ENCODE peak calls at places on chromosomes 12 and 14, in nine cellular contexts. H, Z, G, T, B, A, R, Q and X are unnamed samples.

GRCh38 chr12:31369712-31370521 is 44.0 kb upstream of the SINHCAF start:
- DNase-seq in R (peak), H (peak), G (no peak), T (peak), B (no peak), A (peak), Z (peak), Q (no peak), X (no peak)

GRCh38 chr12:65811968-65812700 is 12.1 kb upstream of the HMGA2 start:
- DNase-seq in Z (no peak), H (no peak), T (no peak), R (no peak), A (no peak), B (no peak), Q (no peak), G (no peak), X (no peak)

GRCh38 chr12:26298785-26299621 is 103.6 kb downstream of the SSPN start:
- DNase-seq in R (peak), G (peak), H (peak), A (no peak), B (peak), T (peak), Q (peak), Z (peak), X (peak)

GRCh38 chr12:67968316-67968715 is 20.9 kb upstream of the IFNG-AS1 start:
- DNase-seq in A (no peak), B (peak), T (no peak), Z (no peak), R (no peak), G (no peak), Q (no peak), H (no peak), X (no peak)

GRCh38 chr12:124395986-124396385 is 101.1 kb downstream of the RFLNA start:
- DNase-seq in R (no peak), T (no peak), Q (no peak), H (no peak), B (no peak), A (no peak), G (no peak), Z (no peak), X (no peak)

GRCh38 chr14:39442293-39442692 is 10.1 kb upstream of the FBXO33 start:
- DNase-seq in B (no peak), R (peak), G (no peak), T (no peak), Q (no peak), Z (peak), H (no peak), A (no peak), X (peak)

GRCh38 chr12:63900922-63901793 is 56.7 kb downstream of the SRGAP1 start:
- DNase-seq in T (no peak), G (no peak), H (no peak), B (no peak), Q (no peak), A (no peak), Z (no peak), R (no peak), X (peak)

GRCh38 chr14:94040247-94040646 is 14.1 kb downstream of the OTUB2 start:
- DNase-seq in H (no peak), B (no peak), Q (no peak), G (no peak), T (no peak), Z (no peak), A (no peak), R (no peak), X (no peak)

GRCh38 chr12:87323369-87323768 is 705.8 kb downstream of the C12orf50 start:
- DNase-seq in Q (no peak), H (no peak), R (peak), G (no peak), Z (peak), A (no peak), B (peak), T (no peak), X (peak)

GRCh38 chr14:57574617-57575288 is 81.1 kb upstream of the CCDC198 start:
- DNase-seq in R (peak), Z (no peak), H (peak), A (no peak), T (no peak), G (no peak), Q (no peak), B (no peak), X (peak)

GRCh38 chr12:69905801-69906200 is 80.8 kb downstream of the MYRFL start:
- DNase-seq in A (no peak), T (no peak), B (no peak), Z (no peak), G (no peak), R (no peak), H (no peak), Q (no peak), X (no peak)

GRCh38 chr14:68794856-68795601 is 2.2 kb upstream of the ZFP36L1 start:
- DNase-seq in Q (no peak), R (peak), B (peak), G (peak), Z (peak), H (peak), T (peak), A (no peak), X (peak)

GRCh38 chr14:106876711-106877110 is 1350.3 kb downstream of the TMEM121 start:
- DNase-seq in R (no peak), Q (no peak), T (no peak), G (no peak), A (no peak), B (no peak), H (no peak), Z (no peak), X (no peak)

GRCh38 chr14:106874365-106874764 is 1348.0 kb downstream of the TMEM121 start:
- DNase-seq in A (no peak), Q (no peak), R (no peak), H (no peak), B (no peak), T (no peak), Z (no peak), G (no peak), X (no peak)

GRCh38 chr14:106872619-106873446 is 1346.5 kb downstream of the TMEM121 start:
- DNase-seq in T (no peak), A (peak), G (peak), H (peak), R (peak), Q (peak), B (peak), Z (no peak), X (peak)

GRCh38 chr14:106877527-106877926 is 1351.1 kb downstream of the TMEM121 start:
- DNase-seq in G (no peak), Z (no peak), H (no peak), B (no peak), A (no peak), R (no peak), T (no peak), Q (no peak), X (no peak)

GRCh38 chr14:106875503-106875902 is 1349.1 kb downstream of the TMEM121 start:
- DNase-seq in B (no peak), R (no peak), A (peak), H (no peak), Q (no peak), T (no peak), G (peak), Z (no peak), X (peak)
- TF ChIP-seq CTCF in B (no peak), R (no peak), A (peak), H (no peak), Q (no peak), T (no peak), G (peak), Z (no peak), X (peak)

DNA sequence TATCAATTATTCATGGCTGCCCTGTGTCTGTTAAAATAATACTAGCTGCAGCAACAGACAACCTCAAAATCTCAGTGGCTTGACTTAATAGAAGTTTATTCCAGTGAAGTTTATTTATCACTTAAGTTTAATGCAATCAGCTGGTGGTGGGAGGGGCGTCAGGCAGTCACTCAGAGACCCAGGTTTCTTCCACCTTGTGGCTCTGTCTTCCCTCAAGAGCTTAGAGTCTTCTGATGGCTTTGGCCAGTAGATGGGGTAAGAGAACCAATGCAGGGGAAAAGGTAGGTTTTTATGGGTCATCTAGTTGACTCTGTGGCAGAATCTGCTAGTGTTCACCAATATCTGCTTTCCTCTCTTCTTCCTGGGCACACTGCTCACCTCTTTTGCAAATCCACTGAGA is 668.9 kb downstream of the AACS start:
- DNase-seq in G (no peak), T (no peak), A (no peak), R (no peak), Z (no peak), Q (no peak), H (peak), B (no peak), X (peak)
- TF ChIP-seq CTCF in G (no peak), T (no peak), A (no peak), R (no peak), Z (no peak), Q (no peak), H (peak), B (no peak), X (peak)

DNA sequence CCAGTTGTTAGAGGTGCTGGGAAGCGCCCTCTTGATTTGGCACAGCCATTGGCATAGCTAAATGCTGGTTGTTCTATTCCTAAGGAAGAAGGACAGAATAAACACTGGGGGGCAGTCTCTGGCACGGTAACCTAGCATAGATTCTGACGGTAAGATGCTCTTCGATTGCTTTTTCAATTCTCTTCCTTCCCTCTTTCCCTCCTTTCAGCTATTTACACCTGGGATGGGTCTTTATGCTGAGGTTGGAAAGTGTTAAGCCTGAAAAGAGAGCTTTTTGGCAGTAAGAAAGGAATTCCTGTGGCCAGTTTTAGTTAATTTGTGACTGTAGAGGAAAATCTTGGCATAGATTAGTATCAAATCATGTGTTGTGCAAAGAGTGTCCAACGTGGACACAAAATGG is 162.8 kb downstream of the SNAPC1 start:
- DNase-seq in G (peak), Z (peak), A (no peak), H (peak), R (no peak), B (peak), Q (no peak), T (no peak), X (peak)
- TF ChIP-seq CTCF in G (peak), Z (no peak), A (no peak), H (peak), R (no peak), B (peak), Q (no peak), T (peak), X (peak)

GRCh38 chr14:67313153-67313552 is 46.5 kb downstream of the ATP6V1D start:
- DNase-seq in R (no peak), T (no peak), A (no peak), Q (no peak), G (no peak), B (no peak), Z (no peak), H (no peak), X (no peak)
- TF ChIP-seq CTCF in R (no peak), T (no peak), A (no peak), Q (no peak), G (no peak), B (no peak), Z (no peak), H (no peak), X (no peak)

GRCh38 chr14:99606359-99606758 is 2.4 kb upstream of the CCDC85C start:
- DNase-seq in G (no peak), T (no peak), A (no peak), Q (no peak), B (no peak), R (no peak), H (no peak), Z (no peak), X (no peak)

GRCh38 chr14:99603965-99604765 is at the start of gene CCDC85C:
- DNase-seq in R (peak), Z (peak), H (peak), G (peak), A (peak), B (peak), T (peak), Q (peak), X (peak)

GRCh38 chr14:99604766-99605298 is 825 bp upstream of the CCDC85C start:
- DNase-seq in Z (peak), H (peak), A (no peak), G (no peak), R (no peak), B (peak), T (no peak), Q (peak), X (peak)

GRCh38 chr14:99603471-99603933 is 505 bp downstream of the CCDC85C start:
- DNase-seq in A (no peak), T (no peak), H (peak), Q (no peak), Z (peak), B (peak), R (peak), G (no peak), X (peak)

GRCh38 chr14:99605299-99605961 is 1.4 kb upstream of the CCDC85C start:
- DNase-seq in G (peak), R (peak), T (peak), B (peak), A (peak), H (peak), Z (peak), Q (peak), X (peak)
- TF ChIP-seq CTCF in G (no peak), R (no peak), T (no peak), B (no peak), A (peak), H (no peak), Z (no peak), Q (no peak), X (no peak)

GRCh38 chr14:75518625-75519024 is 3.6 kb upstream of the BATF start:
- DNase-seq in Z (peak), B (no peak), G (no peak), A (no peak), H (peak), T (no peak), R (peak), Q (no peak), X (peak)
- TF ChIP-seq CTCF in Z (peak), B (peak), G (peak), A (peak), H (peak), T (no peak), R (peak), Q (no peak), X (peak)

DNA sequence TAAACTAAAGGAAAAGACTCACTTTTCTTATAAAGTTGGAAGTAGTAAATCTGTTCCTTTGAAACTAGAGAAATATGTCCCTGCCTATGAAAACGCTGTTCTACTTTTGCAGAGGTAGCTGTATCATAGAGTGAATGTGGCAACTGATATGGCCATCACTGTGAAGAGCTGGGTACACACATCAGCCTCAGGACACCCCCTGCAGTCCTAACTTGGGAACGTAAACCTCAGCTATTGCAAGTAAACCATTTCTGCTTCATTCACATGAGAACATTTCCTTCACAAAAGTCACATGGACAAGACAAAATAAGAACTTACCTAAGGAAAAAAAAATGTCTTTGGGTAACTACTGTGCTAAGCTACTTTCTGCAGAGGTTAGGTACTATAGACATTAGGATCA is 233.3 kb upstream of the PPFIA2 start:
- DNase-seq in Q (no peak), H (peak), R (peak), B (no peak), T (no peak), A (no peak), G (no peak), Z (peak), X (peak)
- TF ChIP-seq CTCF in Q (no peak), H (peak), R (peak), B (no peak), T (no peak), A (peak), G (no peak), Z (peak), X (no peak)

GRCh38 chr12:79886917-79887519 is 47.9 kb downstream of the PPP1R12A start:
- DNase-seq in B (peak), T (peak), Z (peak), Q (peak), R (peak), G (no peak), A (no peak), H (peak), X (peak)
- TF ChIP-seq CTCF in B (peak), T (peak), Z (peak), Q (peak), R (peak), G (peak), A (peak), H (peak), X (peak)

GRCh38 chr12:121562484-121562883 is 18.3 kb downstream of the KDM2B start:
- DNase-seq in T (no peak), H (no peak), R (no peak), B (no peak), A (no peak), Q (no peak), Z (no peak), G (no peak), X (no peak)
- TF ChIP-seq CTCF in T (no peak), H (no peak), R (no peak), B (no peak), A (no peak), Q (no peak), Z (no peak), G (no peak), X (no peak)

GRCh38 chr12:52063986-52064649 is 5.7 kb upstream of the ATG101 start:
- DNase-seq in R (peak), A (peak), Z (peak), B (no peak), H (no peak), Q (no peak), T (peak), G (no peak), X (peak)
- TF ChIP-seq CTCF in R (no peak), A (no peak), Z (no peak), B (no peak), H (no peak), Q (no peak), T (no peak), G (no peak), X (no peak)